ENCODE peak calls at places on chromosomes 12 and 14, in eight cellular contexts. One of them, this sample, is unnamed.

GRCh38 chr12:105072888-105073488 is 11.3 kb downstream of the ALDH1L2 start:
- DNase-seq in choroid plexus epithelial cell: no peak
- DNase-seq in GM23338: no peak
- DNase-seq in mesothelial cell of epicardium: no peak
- DNase-seq in fibroblast of lung: no peak
- DNase-seq in B cell: no peak
- DNase-seq in left ventricle myocardium inferior: no peak
- DNase-seq in hepatocyte: no peak
- DNase-seq in this sample: no peak

GRCh38 chr12:59164991-59165718 is 244.9 kb upstream of the LRIG3 start:
- DNase-seq in choroid plexus epithelial cell: peak
- DNase-seq in GM23338: peak
- DNase-seq in mesothelial cell of epicardium: no peak
- DNase-seq in fibroblast of lung: peak
- DNase-seq in B cell: no peak
- DNase-seq in left ventricle myocardium inferior: no peak
- DNase-seq in hepatocyte: peak
- DNase-seq in this sample: no peak

GRCh38 chr12:117204146-117204545 is 13.9 kb upstream of the FBXO21 start:
- DNase-seq in choroid plexus epithelial cell: no peak
- DNase-seq in GM23338: no peak
- DNase-seq in mesothelial cell of epicardium: no peak
- DNase-seq in fibroblast of lung: no peak
- DNase-seq in B cell: no peak
- DNase-seq in left ventricle myocardium inferior: no peak
- DNase-seq in hepatocyte: no peak
- DNase-seq in this sample: no peak

GRCh38 chr14:34300330-34300729 is 161.7 kb downstream of the SPTSSA start:
- DNase-seq in choroid plexus epithelial cell: no peak
- DNase-seq in GM23338: no peak
- DNase-seq in mesothelial cell of epicardium: no peak
- DNase-seq in fibroblast of lung: no peak
- DNase-seq in B cell: no peak
- DNase-seq in left ventricle myocardium inferior: no peak
- DNase-seq in hepatocyte: no peak
- DNase-seq in this sample: no peak

GRCh38 chr14:71183856-71184255 is 276.6 kb downstream of the PCNX1 start:
- DNase-seq in choroid plexus epithelial cell: no peak
- DNase-seq in GM23338: no peak
- DNase-seq in mesothelial cell of epicardium: no peak
- DNase-seq in fibroblast of lung: no peak
- DNase-seq in B cell: no peak
- DNase-seq in left ventricle myocardium inferior: no peak
- DNase-seq in hepatocyte: no peak
- DNase-seq in this sample: no peak

GRCh38 chr14:73452341-73453191 is 5.8 kb downstream of the NUMB start:
- DNase-seq in choroid plexus epithelial cell: peak
- DNase-seq in GM23338: no peak
- DNase-seq in mesothelial cell of epicardium: no peak
- DNase-seq in fibroblast of lung: peak
- DNase-seq in B cell: no peak
- DNase-seq in left ventricle myocardium inferior: no peak
- DNase-seq in hepatocyte: no peak
- DNase-seq in this sample: no peak

GRCh38 chr12:3041558-3042164 is 35.5 kb upstream of the TSPAN9 start:
- DNase-seq in choroid plexus epithelial cell: peak
- DNase-seq in GM23338: peak
- DNase-seq in mesothelial cell of epicardium: no peak
- DNase-seq in fibroblast of lung: peak
- DNase-seq in B cell: peak
- DNase-seq in left ventricle myocardium inferior: no peak
- DNase-seq in hepatocyte: peak
- DNase-seq in this sample: no peak

GRCh38 chr12:95446511-95446910 is 27.4 kb upstream of the METAP2 start:
- DNase-seq in choroid plexus epithelial cell: peak
- DNase-seq in GM23338: peak
- DNase-seq in mesothelial cell of epicardium: peak
- DNase-seq in fibroblast of lung: peak
- DNase-seq in B cell: no peak
- DNase-seq in left ventricle myocardium inferior: peak
- DNase-seq in hepatocyte: peak
- DNase-seq in this sample: no peak

GRCh38 chr12:27843714-27844245 is 63.7 kb upstream of the MANSC4 start:
- DNase-seq in choroid plexus epithelial cell: peak
- DNase-seq in GM23338: no peak
- DNase-seq in mesothelial cell of epicardium: no peak
- DNase-seq in fibroblast of lung: peak
- DNase-seq in B cell: no peak
- DNase-seq in left ventricle myocardium inferior: no peak
- DNase-seq in hepatocyte: peak
- DNase-seq in this sample: no peak

GRCh38 chr12:27844427-27845090 is 64.5 kb upstream of the MANSC4 start:
- DNase-seq in choroid plexus epithelial cell: no peak
- DNase-seq in GM23338: no peak
- DNase-seq in mesothelial cell of epicardium: no peak
- DNase-seq in fibroblast of lung: no peak
- DNase-seq in B cell: no peak
- DNase-seq in left ventricle myocardium inferior: no peak
- DNase-seq in hepatocyte: peak
- DNase-seq in this sample: no peak

GRCh38 chr12:27838543-27838942 is 58.5 kb upstream of the MANSC4 start:
- DNase-seq in choroid plexus epithelial cell: no peak
- DNase-seq in GM23338: no peak
- DNase-seq in mesothelial cell of epicardium: no peak
- DNase-seq in fibroblast of lung: no peak
- DNase-seq in B cell: no peak
- DNase-seq in left ventricle myocardium inferior: no peak
- DNase-seq in hepatocyte: no peak
- DNase-seq in this sample: no peak

GRCh38 chr12:27841392-27841882 is 61.4 kb upstream of the MANSC4 start:
- DNase-seq in choroid plexus epithelial cell: peak
- DNase-seq in GM23338: no peak
- DNase-seq in mesothelial cell of epicardium: no peak
- DNase-seq in fibroblast of lung: no peak
- DNase-seq in B cell: no peak
- DNase-seq in left ventricle myocardium inferior: no peak
- DNase-seq in hepatocyte: peak
- DNase-seq in this sample: no peak

DNA sequence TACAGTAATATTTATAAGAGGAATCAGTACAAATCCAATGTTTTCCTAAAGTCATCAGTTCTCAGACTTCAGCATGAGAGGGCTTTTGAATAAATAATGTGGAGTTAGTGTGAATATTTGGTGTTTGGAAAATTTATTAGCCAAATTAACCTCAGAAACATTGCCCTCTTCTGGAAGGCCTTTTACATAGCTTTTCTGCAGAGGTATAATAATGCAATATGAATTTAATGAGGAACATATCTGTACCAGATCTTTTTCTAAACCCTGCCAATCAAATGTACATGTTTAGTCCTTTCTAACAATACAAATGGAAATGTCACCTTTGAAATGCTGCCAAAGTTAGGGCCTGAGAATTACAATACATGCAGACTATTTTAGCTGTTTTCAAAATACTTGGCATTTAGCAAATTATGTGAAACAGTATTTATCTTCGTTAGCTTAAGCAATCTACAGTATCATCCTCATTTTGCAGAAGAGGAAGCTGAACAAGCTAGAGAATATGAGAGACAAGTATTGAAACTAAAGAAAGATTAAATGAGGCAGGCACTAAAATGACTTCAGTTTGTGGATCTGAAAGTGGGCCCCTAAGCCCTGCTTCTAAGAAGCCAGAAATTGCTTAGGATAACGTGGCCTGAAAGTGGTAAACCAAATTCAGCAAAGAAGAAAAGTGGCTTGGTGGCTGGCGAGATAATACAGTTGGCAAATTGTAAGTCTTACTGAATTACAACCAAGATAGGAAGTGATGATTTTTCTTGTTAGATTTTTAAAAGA is 60.4 kb upstream of the MANSC4 start:
- DNase-seq in choroid plexus epithelial cell: peak
- DNase-seq in GM23338: no peak
- DNase-seq in mesothelial cell of epicardium: no peak
- DNase-seq in fibroblast of lung: peak
- DNase-seq in B cell: no peak
- DNase-seq in left ventricle myocardium inferior: no peak
- DNase-seq in hepatocyte: no peak
- DNase-seq in this sample: no peak
- TF ChIP-seq CTCF in choroid plexus epithelial cell: peak
- TF ChIP-seq CTCF in GM23338: peak
- TF ChIP-seq CTCF in mesothelial cell of epicardium: no peak
- TF ChIP-seq CTCF in fibroblast of lung: peak
- TF ChIP-seq CTCF in B cell: no peak
- TF ChIP-seq CTCF in left ventricle myocardium inferior: no peak
- TF ChIP-seq CTCF in hepatocyte: peak
- TF ChIP-seq CTCF in this sample: no peak

DNA sequence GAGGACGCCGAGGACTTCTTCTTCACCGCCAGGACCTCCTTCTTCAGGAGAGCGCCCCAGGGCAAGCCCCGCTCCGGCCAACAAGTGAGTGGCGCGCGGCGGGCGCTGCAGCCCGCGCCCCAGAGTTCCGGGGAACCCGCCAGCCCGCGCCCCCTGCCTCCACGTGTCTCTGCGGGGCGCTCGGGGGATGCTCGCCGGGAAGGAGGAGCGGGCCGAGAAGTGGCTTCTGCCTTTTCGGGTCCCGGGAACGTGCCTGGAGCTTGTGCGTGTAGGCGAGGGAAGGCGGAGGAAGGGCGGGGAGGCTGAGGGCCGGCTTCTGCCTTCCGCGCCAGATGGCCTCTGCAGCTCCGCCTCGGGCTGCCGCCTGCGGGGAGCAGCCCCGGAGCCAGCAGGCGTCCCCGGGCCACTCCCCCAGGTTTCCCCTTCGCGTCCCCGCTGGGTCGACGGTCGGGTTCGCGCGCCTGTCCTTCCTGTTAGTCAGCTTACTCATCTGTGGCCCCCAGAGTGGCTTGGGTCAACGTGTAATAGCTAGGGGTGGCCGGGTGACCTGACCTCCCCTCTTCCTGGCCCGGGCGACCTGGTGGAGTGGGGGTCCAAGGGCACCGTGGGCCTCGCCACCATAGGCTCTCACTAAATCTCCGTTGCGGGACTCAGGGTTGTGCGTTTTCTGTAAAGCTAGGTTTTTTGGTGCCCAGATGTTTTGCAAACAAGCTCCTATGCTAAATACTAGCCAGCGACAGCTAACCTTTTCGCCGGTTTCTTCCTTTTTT is 550 bp downstream of the RASSF3 start:
- DNase-seq in choroid plexus epithelial cell: peak
- DNase-seq in GM23338: peak
- DNase-seq in mesothelial cell of epicardium: peak
- DNase-seq in fibroblast of lung: peak
- DNase-seq in B cell: peak
- DNase-seq in left ventricle myocardium inferior: peak
- DNase-seq in hepatocyte: peak
- DNase-seq in this sample: peak
- TF ChIP-seq CTCF in choroid plexus epithelial cell: no peak
- TF ChIP-seq CTCF in GM23338: no peak
- TF ChIP-seq CTCF in mesothelial cell of epicardium: no peak
- TF ChIP-seq CTCF in fibroblast of lung: no peak
- TF ChIP-seq CTCF in B cell: no peak
- TF ChIP-seq CTCF in left ventricle myocardium inferior: peak
- TF ChIP-seq CTCF in hepatocyte: no peak
- TF ChIP-seq CTCF in this sample: no peak

DNA sequence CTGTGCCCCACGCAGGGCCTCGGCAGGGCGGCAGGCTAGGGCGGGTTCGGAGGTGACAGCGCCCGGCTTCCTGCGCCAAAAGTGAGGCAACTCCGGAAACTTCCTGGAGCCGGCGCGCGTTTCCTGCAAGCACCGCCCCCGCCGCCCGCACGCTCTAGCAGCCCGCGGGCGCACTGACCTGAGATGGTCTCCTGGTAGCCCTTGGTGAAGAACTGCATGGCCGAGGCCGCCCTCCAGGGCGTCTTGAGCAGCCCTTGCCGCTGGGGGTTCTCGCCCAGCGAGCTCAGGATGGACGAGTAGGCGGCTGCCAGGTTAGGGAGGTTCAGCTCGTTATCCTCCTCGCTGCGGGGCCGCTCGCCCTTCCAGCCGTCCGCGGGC is 494 bp downstream of the GCH1 start:
- DNase-seq in choroid plexus epithelial cell: peak
- DNase-seq in GM23338: peak
- DNase-seq in mesothelial cell of epicardium: peak
- DNase-seq in fibroblast of lung: peak
- DNase-seq in B cell: peak
- DNase-seq in left ventricle myocardium inferior: peak
- DNase-seq in hepatocyte: peak
- DNase-seq in this sample: peak
- TF ChIP-seq CTCF in choroid plexus epithelial cell: peak
- TF ChIP-seq CTCF in GM23338: no peak
- TF ChIP-seq CTCF in mesothelial cell of epicardium: no peak
- TF ChIP-seq CTCF in fibroblast of lung: no peak
- TF ChIP-seq CTCF in B cell: no peak
- TF ChIP-seq CTCF in left ventricle myocardium inferior: no peak
- TF ChIP-seq CTCF in hepatocyte: no peak
- TF ChIP-seq CTCF in this sample: no peak

GRCh38 chr14:24761141-24761540 is 127.2 kb upstream of the GZMB start:
- DNase-seq in choroid plexus epithelial cell: no peak
- DNase-seq in GM23338: peak
- DNase-seq in mesothelial cell of epicardium: no peak
- DNase-seq in fibroblast of lung: no peak
- DNase-seq in B cell: no peak
- DNase-seq in left ventricle myocardium inferior: no peak
- DNase-seq in hepatocyte: no peak
- DNase-seq in this sample: no peak
- TF ChIP-seq CTCF in choroid plexus epithelial cell: no peak
- TF ChIP-seq CTCF in GM23338: peak
- TF ChIP-seq CTCF in mesothelial cell of epicardium: no peak
- TF ChIP-seq CTCF in fibroblast of lung: no peak
- TF ChIP-seq CTCF in B cell: no peak
- TF ChIP-seq CTCF in left ventricle myocardium inferior: no peak
- TF ChIP-seq CTCF in hepatocyte: no peak
- TF ChIP-seq CTCF in this sample: no peak

GRCh38 chr14:78790262-78790661 is 620.1 kb downstream of the NRXN3 start:
- DNase-seq in choroid plexus epithelial cell: peak
- DNase-seq in GM23338: peak
- DNase-seq in mesothelial cell of epicardium: no peak
- DNase-seq in fibroblast of lung: no peak
- DNase-seq in B cell: no peak
- DNase-seq in left ventricle myocardium inferior: no peak
- DNase-seq in hepatocyte: no peak
- DNase-seq in this sample: no peak
- TF ChIP-seq CTCF in choroid plexus epithelial cell: peak
- TF ChIP-seq CTCF in GM23338: peak
- TF ChIP-seq CTCF in mesothelial cell of epicardium: no peak
- TF ChIP-seq CTCF in fibroblast of lung: no peak
- TF ChIP-seq CTCF in B cell: no peak
- TF ChIP-seq CTCF in left ventricle myocardium inferior: no peak
- TF ChIP-seq CTCF in hepatocyte: peak
- TF ChIP-seq CTCF in this sample: no peak